ENCODE peak calls at places on chromosomes 5 and 9, in five cellular contexts. One of them, this sample, is unnamed.

GRCh38 chr5:125294844-125295243 is 548.4 kb upstream of the ZNF608 start:
- DNase-seq in BJ: no peak
- DNase-seq in central memory CD4-positive, alpha-beta T cell: no peak
- DNase-seq in activated CD4-positive, CD25-positive, alpha-beta regulatory T cell: no peak
- DNase-seq in mesendoderm: peak; percentile 59
- DNase-seq in this sample: no peak

GRCh38 chr5:171966270-171966669 is 40.2 kb downstream of the FBXW11 start:
- DNase-seq in BJ: no peak
- DNase-seq in central memory CD4-positive, alpha-beta T cell: no peak
- DNase-seq in activated CD4-positive, CD25-positive, alpha-beta regulatory T cell: no peak
- DNase-seq in mesendoderm: no peak
- DNase-seq in this sample: no peak

GRCh38 chr5:14706615-14707021 is 42.1 kb downstream of the OTULIN start:
- DNase-seq in BJ: peak; percentile 58
- DNase-seq in central memory CD4-positive, alpha-beta T cell: peak; percentile 79
- DNase-seq in activated CD4-positive, CD25-positive, alpha-beta regulatory T cell: no peak
- DNase-seq in mesendoderm: no peak
- DNase-seq in this sample: no peak

GRCh38 chr5:138068742-138069375 is 15.0 kb upstream of the WNT8A start:
- DNase-seq in BJ: no peak
- DNase-seq in central memory CD4-positive, alpha-beta T cell: peak; percentile 46
- DNase-seq in activated CD4-positive, CD25-positive, alpha-beta regulatory T cell: peak; percentile 64
- DNase-seq in mesendoderm: peak; percentile 75
- DNase-seq in this sample: peak; percentile 86

GRCh38 chr5:138408023-138408422 is 30.8 kb upstream of the REEP2 start:
- DNase-seq in BJ: no peak
- DNase-seq in central memory CD4-positive, alpha-beta T cell: no peak
- DNase-seq in activated CD4-positive, CD25-positive, alpha-beta regulatory T cell: no peak
- DNase-seq in mesendoderm: peak; percentile 7
- DNase-seq in this sample: no peak

GRCh38 chr9:68513385-68513784 is 27.3 kb downstream of the TMEM252 start:
- DNase-seq in BJ: no peak
- DNase-seq in central memory CD4-positive, alpha-beta T cell: no peak
- DNase-seq in activated CD4-positive, CD25-positive, alpha-beta regulatory T cell: no peak
- DNase-seq in mesendoderm: no peak
- DNase-seq in this sample: no peak

GRCh38 chr9:73180373-73180772 is 28.7 kb downstream of the ANXA1 start:
- DNase-seq in BJ: peak; percentile 56
- DNase-seq in central memory CD4-positive, alpha-beta T cell: no peak
- DNase-seq in activated CD4-positive, CD25-positive, alpha-beta regulatory T cell: no peak
- DNase-seq in mesendoderm: no peak
- DNase-seq in this sample: no peak

GRCh38 chr5:140245354-140245753 is 57.5 kb downstream of the PFDN1 start:
- DNase-seq in BJ: no peak
- DNase-seq in central memory CD4-positive, alpha-beta T cell: no peak
- DNase-seq in activated CD4-positive, CD25-positive, alpha-beta regulatory T cell: no peak
- DNase-seq in mesendoderm: no peak
- DNase-seq in this sample: no peak

GRCh38 chr9:95048225-95049087 is 269.1 kb downstream of the FANCC start:
- DNase-seq in BJ: no peak
- DNase-seq in central memory CD4-positive, alpha-beta T cell: peak; percentile 4
- DNase-seq in activated CD4-positive, CD25-positive, alpha-beta regulatory T cell: peak; percentile 37
- DNase-seq in mesendoderm: peak; percentile 88
- DNase-seq in this sample: peak; percentile 86

GRCh38 chr5:132013711-132014110 is 2.3 kb upstream of the ACSL6 start:
- DNase-seq in BJ: no peak
- DNase-seq in central memory CD4-positive, alpha-beta T cell: no peak
- DNase-seq in activated CD4-positive, CD25-positive, alpha-beta regulatory T cell: no peak
- DNase-seq in mesendoderm: no peak
- DNase-seq in this sample: peak; percentile 39

GRCh38 chr5:146785065-146785464 is 93.5 kb downstream of the PPP2R2B start:
- DNase-seq in BJ: no peak
- DNase-seq in central memory CD4-positive, alpha-beta T cell: no peak
- DNase-seq in activated CD4-positive, CD25-positive, alpha-beta regulatory T cell: no peak
- DNase-seq in mesendoderm: peak; percentile 61
- DNase-seq in this sample: no peak

This sample was measured in pancreas.